ENCODE peak calls at places on chromosomes 5 and 9, in nine cellular contexts. P, W, C, Z, U, I, Y, E and R are unnamed samples.

GRCh38 chr9:19232830-19233194 is 2.3 kb downstream of the DENND4C start:
- DNase-seq in P (no peak), W (peak; percentile 36), C (peak; percentile 57), Z (peak; percentile 67), U (no peak), I (peak; percentile 56), Y (peak; percentile 42), E (no peak), R (no peak)

GRCh38 chr5:107217721-107218130 is 453.0 kb downstream of the EFNA5 start:
- DNase-seq in P (no peak), W (no peak), C (no peak), Z (no peak), U (no peak), I (no peak), Y (no peak), E (peak; percentile 90), R (no peak)

GRCh38 chr5:83474170-83474796 is 2.7 kb downstream of the VCAN start:
- DNase-seq in P (peak; percentile 65), W (peak; percentile 77), C (peak; percentile 91), Z (peak; percentile 97), U (peak; percentile 97), I (peak; percentile 88), Y (peak; percentile 72), E (peak; percentile 87), R (no peak)

GRCh38 chr9:15253197-15253596 is 53.8 kb downstream of the TTC39B start:
- DNase-seq in P (no peak), W (no peak), C (no peak), Z (peak; percentile 57), U (no peak), I (peak; percentile 46), Y (no peak), E (no peak), R (no peak)

GRCh38 chr9:113302792-113303418 is at the start of gene RNF183:
- DNase-seq in P (no peak), W (no peak), C (no peak), Z (no peak), U (peak; percentile 36), I (no peak), Y (no peak), E (no peak), R (no peak)

GRCh38 chr9:133571491-133571890 is 37.0 kb downstream of the ADAMTSL2 start:
- DNase-seq in P (no peak), W (no peak), C (no peak), Z (no peak), U (no peak), I (no peak), Y (no peak), E (no peak), R (no peak)

GRCh38 chr5:26009742-26010141 is 1028.6 kb downstream of the CDH9 start:
- DNase-seq in P (no peak), W (no peak), C (no peak), Z (no peak), U (peak; percentile 65), I (no peak), Y (no peak), E (no peak), R (no peak)

GRCh38 chr9:133403766-133404439 is 13.9 kb downstream of the REXO4 start:
- DNase-seq in P (peak; percentile 74), W (peak; percentile 66), C (peak; percentile 22), Z (no peak), U (peak; percentile 81), I (no peak), Y (peak; percentile 49), E (no peak), R (peak; percentile 37)

GRCh38 chr5:67297376-67297775 is 100.8 kb upstream of the CD180 start:
- DNase-seq in P (no peak), W (no peak), C (no peak), Z (no peak), U (no peak), I (no peak), Y (no peak), E (no peak), R (no peak)

GRCh38 chr5:168752416-168753190 is 173.4 kb upstream of the PANK3 start:
- DNase-seq in P (no peak), W (no peak), C (no peak), Z (no peak), U (no peak), I (no peak), Y (no peak), E (no peak), R (no peak)

GRCh38 chr9:36140086-36141084 is 3.9 kb downstream of the GLIPR2 start:
- DNase-seq in P (no peak), W (no peak), C (no peak), Z (no peak), U (no peak), I (no peak), Y (no peak), E (no peak), R (no peak)

GRCh38 chr5:151825445-151825844 is 53.7 kb downstream of the G3BP1 start:
- DNase-seq in P (peak; percentile 76), W (peak; percentile 41), C (peak; percentile 75), Z (peak; percentile 53), U (peak; percentile 54), I (peak; percentile 69), Y (peak; percentile 50), E (peak; percentile 50), R (no peak)

DNA sequence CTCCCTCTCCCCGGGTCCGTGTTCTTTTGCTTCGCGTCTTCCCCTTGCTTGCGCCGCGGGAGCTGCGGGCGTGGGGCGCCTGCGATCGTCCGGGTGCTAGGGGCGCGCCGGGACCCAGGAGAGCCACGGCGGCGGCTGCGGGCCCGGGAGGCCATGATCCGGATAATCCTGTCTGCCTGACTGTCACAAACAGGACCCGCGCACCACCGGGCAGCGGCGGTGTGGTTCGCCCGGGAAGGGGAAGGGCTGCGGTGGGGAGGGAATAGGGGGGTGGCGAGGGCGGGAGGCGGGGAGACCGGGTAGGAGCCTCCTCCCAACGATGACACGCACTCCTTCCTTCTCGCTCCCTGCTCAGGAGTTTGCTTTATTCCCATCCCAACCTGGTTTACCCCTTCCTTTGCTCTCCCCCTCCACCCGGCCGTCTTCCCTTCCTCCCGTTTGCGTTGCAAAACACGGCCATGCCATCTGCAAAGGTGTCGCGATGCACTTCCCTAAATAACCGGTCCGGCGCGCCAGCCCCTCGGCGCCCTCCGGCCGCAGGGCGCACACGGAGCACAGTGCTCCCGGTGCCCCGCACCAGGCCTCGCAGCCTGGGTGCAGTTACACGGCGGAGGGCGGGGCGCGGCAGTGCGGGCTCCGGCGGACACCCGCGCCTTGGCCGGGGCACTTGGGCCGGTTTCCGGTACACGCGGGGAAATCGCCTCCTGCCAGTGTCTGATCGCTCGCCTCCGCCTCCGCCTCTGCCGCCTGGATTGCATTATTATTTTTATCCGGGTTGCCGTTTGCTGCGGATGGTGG is 1.5 kb downstream of the SMARCA2 start:
- DNase-seq in P (peak; percentile 90), W (peak; percentile 70), C (peak; percentile 76), Z (peak; percentile 79), U (peak; percentile 60), I (peak; percentile 63), Y (peak; percentile 70), E (peak; percentile 84), R (peak; percentile 55)
- TF ChIP-seq CTCF in P (no peak), W (peak; percentile 3), C (no peak), Z (no peak), U (no peak), I (no peak), Y (no peak), E (no peak), R (no peak)

GRCh38 chr9:70081120-70081495 is 37.5 kb downstream of the MAMDC2 start:
- DNase-seq in P (no peak), W (no peak), C (peak; percentile 91), Z (peak; percentile 93), U (no peak), I (peak; percentile 76), Y (no peak), E (no peak), R (no peak)
- TF ChIP-seq CTCF in P (no peak), W (no peak), C (no peak), Z (no peak), U (no peak), I (no peak), Y (no peak), E (no peak), R (no peak)

DNA sequence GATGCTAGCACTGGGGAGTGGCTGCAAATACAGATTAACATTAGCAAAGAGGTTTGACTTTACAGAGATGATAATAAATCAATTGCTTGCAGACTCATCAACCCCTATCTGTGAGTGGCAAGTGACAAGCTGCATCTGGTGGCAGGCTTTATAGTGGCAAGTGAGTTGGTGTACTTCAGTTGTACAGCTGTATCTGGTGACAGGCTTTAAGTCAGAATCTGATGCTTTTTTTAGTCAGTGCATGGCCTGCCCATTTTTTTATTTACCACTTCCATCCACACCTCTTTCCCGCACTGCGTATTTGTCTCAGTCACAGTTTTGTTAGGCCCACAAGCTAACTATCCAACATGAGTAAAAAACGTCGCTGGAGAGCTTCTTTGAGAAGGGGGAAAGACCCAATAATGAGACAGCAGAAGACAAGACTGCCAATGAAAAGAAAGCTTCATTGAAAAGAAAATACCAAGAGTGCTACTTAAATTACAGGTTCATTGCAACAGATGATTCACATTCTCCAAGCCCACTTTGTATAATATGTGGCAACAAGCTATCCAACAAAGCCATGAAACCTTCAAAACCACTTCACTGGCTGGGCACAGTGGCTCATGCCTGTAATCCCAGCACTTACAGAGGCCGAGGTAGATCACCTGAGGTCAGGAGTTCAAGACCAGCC is 23.1 kb downstream of the ANP32B start:
- DNase-seq in P (no peak), W (no peak), C (no peak), Z (peak; percentile 32), U (no peak), I (peak; percentile 69), Y (no peak), E (no peak), R (no peak)
- TF ChIP-seq CTCF in P (no peak), W (no peak), C (no peak), Z (no peak), U (no peak), I (no peak), Y (no peak), E (no peak), R (no peak)

GRCh38 chr5:179887095-179887494 is 20.6 kb downstream of the TBC1D9B start:
- DNase-seq in P (no peak), W (no peak), C (no peak), Z (no peak), U (no peak), I (no peak), Y (no peak), E (peak; percentile 53), R (no peak)

GRCh38 chr5:179887802-179888201 is 19.9 kb downstream of the TBC1D9B start:
- DNase-seq in P (no peak), W (no peak), C (no peak), Z (no peak), U (no peak), I (no peak), Y (no peak), E (peak; percentile 11), R (no peak)

GRCh38 chr5:179885491-179886090 is 22.1 kb downstream of the TBC1D9B start:
- DNase-seq in P (no peak), W (no peak), C (no peak), Z (no peak), U (no peak), I (no peak), Y (no peak), E (peak; percentile 13), R (no peak)

GRCh38 chr5:179883163-179883562 is 24.5 kb downstream of the TBC1D9B start:
- DNase-seq in P (no peak), W (no peak), C (no peak), Z (no peak), U (no peak), I (no peak), Y (no peak), E (no peak), R (no peak)

DNA sequence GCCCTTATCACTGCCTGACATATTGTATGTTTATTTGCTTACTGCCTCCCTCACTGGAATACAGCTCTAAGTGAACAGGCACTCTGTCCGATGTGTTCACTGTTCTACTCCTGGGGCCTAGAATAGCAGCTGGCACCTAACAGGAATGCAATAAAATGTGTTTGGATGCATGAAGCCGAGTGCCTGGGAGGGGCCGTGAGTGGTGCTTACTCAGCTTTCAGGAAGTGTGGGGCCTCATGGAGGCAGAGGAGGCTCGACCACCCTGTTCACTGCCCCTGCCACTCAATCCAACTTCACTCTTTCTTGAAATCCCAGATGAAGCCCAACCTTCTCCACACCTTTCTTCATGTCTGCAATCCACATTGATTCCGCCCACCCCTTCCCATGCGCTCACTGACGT is 21.5 kb downstream of the TBC1D9B start:
- DNase-seq in P (no peak), W (no peak), C (no peak), Z (no peak), U (no peak), I (no peak), Y (no peak), E (peak; percentile 26), R (no peak)
- TF ChIP-seq CTCF in P (no peak), W (no peak), C (no peak), Z (no peak), U (no peak), I (no peak), Y (no peak), E (no peak), R (no peak)